ENCODE peak calls at places on chromosomes 4 and X, in four cellular contexts. One of them, this sample, is unnamed.

GRCh38 chr4:130825283-130825682 is 1729.3 kb downstream of the C4orf33 start:
- DNase-seq in A549: no peak
- DNase-seq in HCT116: no peak
- DNase-seq in WTC11: no peak
- DNase-seq in this sample: no peak

GRCh38 chr4:4519296-4519898 is 22.5 kb downstream of the STX18 start:
- DNase-seq in HCT116: peak
- DNase-seq in WTC11: no peak
- DNase-seq in A549: peak
- DNase-seq in this sample: peak

GRCh38 chr4:5647351-5647750 is 61.0 kb downstream of the EVC2 start:
- DNase-seq in HCT116: no peak
- DNase-seq in A549: no peak
- DNase-seq in WTC11: no peak
- DNase-seq in this sample: no peak

GRCh38 chrX:22063284-22063683 is 31.2 kb downstream of the PHEX start:
- DNase-seq in WTC11: no peak
- DNase-seq in HCT116: no peak
- DNase-seq in A549: no peak
- DNase-seq in this sample: peak

GRCh38 chr4:89722517-89722916 is 114.4 kb downstream of the SNCA start:
- DNase-seq in WTC11: no peak
- DNase-seq in A549: no peak
- DNase-seq in HCT116: no peak
- DNase-seq in this sample: no peak

GRCh38 chr4:132299866-132300265 is 849.2 kb upstream of the PCDH10 start:
- DNase-seq in A549: no peak
- DNase-seq in HCT116: no peak
- DNase-seq in WTC11: no peak
- DNase-seq in this sample: no peak

GRCh38 chr4:86054676-86055075 is 305.2 kb downstream of the MAPK10 start:
- DNase-seq in HCT116: no peak
- DNase-seq in A549: no peak
- DNase-seq in WTC11: no peak
- DNase-seq in this sample: no peak

GRCh38 chr4:186342582-186342981 is 76.6 kb downstream of the F11 start:
- DNase-seq in WTC11: no peak
- DNase-seq in HCT116: no peak
- DNase-seq in A549: no peak
- DNase-seq in this sample: no peak

GRCh38 chrX:80014141-80014940 is at the start of gene TBX22:
- DNase-seq in A549: no peak
- DNase-seq in HCT116: no peak
- DNase-seq in WTC11: peak
- DNase-seq in this sample: no peak

GRCh38 chr4:17811078-17811603 is 362 bp downstream of the NCAPG start:
- DNase-seq in A549: no peak
- DNase-seq in WTC11: no peak
- DNase-seq in HCT116: no peak
- DNase-seq in this sample: no peak

GRCh38 chrX:39613508-39613921 is 484.2 kb downstream of the BCOR start:
- DNase-seq in WTC11: peak
- DNase-seq in HCT116: no peak
- DNase-seq in A549: peak
- DNase-seq in this sample: no peak

GRCh38 chrX:111886678-111887077 is 10.7 kb downstream of the TRPC5OS start:
- DNase-seq in HCT116: no peak
- DNase-seq in A549: no peak
- DNase-seq in WTC11: no peak
- DNase-seq in this sample: no peak

GRCh38 chrX:45036161-45036560 is 163.2 kb downstream of the KDM6A start:
- DNase-seq in A549: no peak
- DNase-seq in HCT116: no peak
- DNase-seq in WTC11: no peak
- DNase-seq in this sample: no peak

GRCh38 chrX:12997898-12998687 is 23.2 kb downstream of the TMSB4X start:
- DNase-seq in WTC11: no peak
- DNase-seq in A549: no peak
- DNase-seq in HCT116: no peak
- DNase-seq in this sample: no peak

GRCh38 chr4:176001171-176002006 is 64.3 kb upstream of the WDR17 start:
- DNase-seq in HCT116: peak
- DNase-seq in A549: peak
- DNase-seq in WTC11: peak
- DNase-seq in this sample: no peak

GRCh38 chr4:180060159-180060889 is 2182.9 kb upstream of the TENM3 start:
- DNase-seq in WTC11: no peak
- DNase-seq in A549: peak
- DNase-seq in HCT116: no peak
- DNase-seq in this sample: peak

GRCh38 chr4:182808673-182809416 is 108.3 kb downstream of the DCTD start:
- DNase-seq in HCT116: no peak
- DNase-seq in A549: no peak
- DNase-seq in WTC11: no peak
- DNase-seq in this sample: peak

GRCh38 chr4:77449996-77450395 is 155.6 kb upstream of the CXCL13 start:
- DNase-seq in HCT116: no peak
- DNase-seq in WTC11: no peak
- DNase-seq in A549: no peak
- DNase-seq in this sample: no peak

GRCh38 chr4:172865531-172866127 is 303.0 kb upstream of the GALNT7 start:
- DNase-seq in A549: no peak
- DNase-seq in WTC11: no peak
- DNase-seq in HCT116: no peak
- DNase-seq in this sample: no peak

GRCh38 chr4:182916483-182917181 is 554 bp downstream of the DCTD start:
- DNase-seq in HCT116: no peak
- DNase-seq in A549: peak
- DNase-seq in WTC11: peak
- DNase-seq in this sample: peak

GRCh38 chr4:124433500-124433899 is 279.0 kb downstream of the ANKRD50 start:
- DNase-seq in WTC11: no peak
- DNase-seq in HCT116: no peak
- DNase-seq in A549: no peak
- DNase-seq in this sample: no peak

GRCh38 chr4:89836897-89837384 is at the start of gene SNCA:
- DNase-seq in A549: peak
- DNase-seq in HCT116: no peak
- DNase-seq in WTC11: peak
- DNase-seq in this sample: no peak

GRCh38 chr4:80079255-80079923 is 6.4 kb upstream of the ANTXR2 start:
- DNase-seq in A549: no peak
- DNase-seq in WTC11: no peak
- DNase-seq in HCT116: no peak
- DNase-seq in this sample: peak

GRCh38 chrX:39633293-39633692 is 464.5 kb downstream of the BCOR start:
- DNase-seq in WTC11: no peak
- DNase-seq in HCT116: no peak
- DNase-seq in A549: no peak
- DNase-seq in this sample: peak

GRCh38 chr4:52813546-52813945 is 48.6 kb upstream of the RASL11B start:
- DNase-seq in A549: no peak
- DNase-seq in HCT116: no peak
- DNase-seq in WTC11: no peak
- DNase-seq in this sample: no peak

DNA sequence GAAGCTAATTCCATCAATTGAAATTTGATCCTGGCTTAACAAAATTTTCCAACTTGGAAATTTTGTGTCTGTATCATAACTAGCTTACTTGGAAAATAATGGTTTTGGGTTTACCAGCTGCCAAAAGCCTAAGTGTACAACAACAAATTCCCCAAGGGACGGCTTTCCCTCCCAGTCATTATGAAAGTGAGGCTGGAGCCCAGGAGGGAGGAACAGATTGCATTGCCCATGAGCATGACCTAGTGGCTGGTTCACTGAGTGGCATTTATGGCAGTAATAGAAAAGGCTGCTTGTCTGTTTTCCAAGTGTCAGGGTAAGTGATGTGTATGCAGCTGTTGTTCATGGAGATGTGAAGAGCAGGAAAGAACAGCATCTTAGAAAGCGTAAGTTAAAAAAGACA is 70.8 kb upstream of the HHIP start:
- DNase-seq in HCT116: no peak
- DNase-seq in WTC11: no peak
- DNase-seq in A549: no peak
- DNase-seq in this sample: peak
- TF ChIP-seq CTCF in HCT116: no peak
- TF ChIP-seq CTCF in WTC11: no peak
- TF ChIP-seq CTCF in A549: no peak
- TF ChIP-seq CTCF in this sample: no peak

GRCh38 chr4:38509551-38509950 is 154.4 kb upstream of the KLF3 start:
- DNase-seq in WTC11: no peak
- DNase-seq in A549: no peak
- DNase-seq in HCT116: no peak
- DNase-seq in this sample: no peak

GRCh38 chr4:38512840-38513239 is 151.2 kb upstream of the KLF3 start:
- DNase-seq in HCT116: no peak
- DNase-seq in A549: no peak
- DNase-seq in WTC11: no peak
- DNase-seq in this sample: no peak

GRCh38 chr4:38514465-38515146 is 149.4 kb upstream of the KLF3 start:
- DNase-seq in WTC11: no peak
- DNase-seq in HCT116: no peak
- DNase-seq in A549: no peak
- DNase-seq in this sample: no peak

GRCh38 chr4:38511702-38512101 is 152.3 kb upstream of the KLF3 start:
- DNase-seq in A549: no peak
- DNase-seq in WTC11: no peak
- DNase-seq in HCT116: no peak
- DNase-seq in this sample: no peak

GRCh38 chr4:38510201-38510600 is 153.8 kb upstream of the KLF3 start:
- DNase-seq in HCT116: no peak
- DNase-seq in WTC11: no peak
- DNase-seq in A549: no peak
- DNase-seq in this sample: no peak
- TF ChIP-seq MAX in HCT116: no peak
- TF ChIP-seq MAX in WTC11: no peak
- TF ChIP-seq MAX in A549: no peak
- TF ChIP-seq MAX in this sample: no peak

GRCh38 chr4:38128478-38129451 is 168.6 kb downstream of the PTTG2 start:
- DNase-seq in A549: no peak
- DNase-seq in HCT116: peak
- DNase-seq in WTC11: peak
- DNase-seq in this sample: no peak
- TF ChIP-seq CTCF in A549: no peak
- TF ChIP-seq CTCF in HCT116: no peak
- TF ChIP-seq CTCF in WTC11: no peak
- TF ChIP-seq CTCF in this sample: no peak

GRCh38 chrX:69257504-69258127 is 92.4 kb upstream of the PJA1 start:
- DNase-seq in HCT116: no peak
- DNase-seq in A549: no peak
- DNase-seq in WTC11: no peak
- DNase-seq in this sample: no peak
- TF ChIP-seq MAX in HCT116: no peak
- TF ChIP-seq MAX in A549: no peak
- TF ChIP-seq MAX in WTC11: no peak
- TF ChIP-seq MAX in this sample: no peak

This sample was measured in NB4.